ENCODE peak calls at places on chromosomes 7 and 10, in four cellular contexts. G is neural progenitor cell, J is endodermal cell, F is pancreas. K is an unnamed sample.

GRCh38 chr7:22604246-22604645 is 104.3 kb upstream of the STEAP1B start:
- DNase-seq in G (no peak), J (no peak), F (no peak), K (no peak)

GRCh38 chr10:30039567-30039966 is 19.8 kb downstream of the JCAD start:
- DNase-seq in G (no peak), J (no peak), F (no peak), K (no peak)

GRCh38 chr10:81838950-81839349 is 36.0 kb upstream of the NRG3 start:
- DNase-seq in G (peak), J (peak), F (no peak), K (no peak)

GRCh38 chr7:27187702-27188665 is 3.0 kb upstream of the HOXA11 start:
- DNase-seq in G (no peak), J (peak), F (peak), K (no peak)

GRCh38 chr7:94313926-94314325 is 80.8 kb upstream of the COL1A2 start:
- DNase-seq in G (no peak), J (no peak), F (no peak), K (no peak)

GRCh38 chr10:133141963-133142350 is 18.1 kb upstream of the KNDC1 start:
- DNase-seq in G (no peak), J (no peak), F (no peak), K (peak)

GRCh38 chr7:134016223-134016941 is 110.8 kb upstream of the LRGUK start:
- DNase-seq in G (peak), J (peak), F (no peak), K (no peak)

GRCh38 chr10:102066421-102067068 is 1.4 kb downstream of the HPS6 start:
- DNase-seq in G (no peak), J (no peak), F (no peak), K (no peak)

GRCh38 chr7:27661776-27662489 is 750 bp downstream of the HIBADH start:
- DNase-seq in G (no peak), J (peak), F (no peak), K (peak)

GRCh38 chr10:18713077-18713476 is 53.8 kb downstream of the ARL5B start:
- DNase-seq in G (no peak), J (no peak), F (no peak), K (no peak)

GRCh38 chr10:35563266-35563891 is 41.8 kb upstream of the GJD4 start:
- DNase-seq in G (peak), J (peak), F (peak), K (peak)

GRCh38 chr10:32378371-32379301 is 31.7 kb upstream of the EPC1 start:
- DNase-seq in G (peak), J (peak), F (peak), K (peak)

DNA sequence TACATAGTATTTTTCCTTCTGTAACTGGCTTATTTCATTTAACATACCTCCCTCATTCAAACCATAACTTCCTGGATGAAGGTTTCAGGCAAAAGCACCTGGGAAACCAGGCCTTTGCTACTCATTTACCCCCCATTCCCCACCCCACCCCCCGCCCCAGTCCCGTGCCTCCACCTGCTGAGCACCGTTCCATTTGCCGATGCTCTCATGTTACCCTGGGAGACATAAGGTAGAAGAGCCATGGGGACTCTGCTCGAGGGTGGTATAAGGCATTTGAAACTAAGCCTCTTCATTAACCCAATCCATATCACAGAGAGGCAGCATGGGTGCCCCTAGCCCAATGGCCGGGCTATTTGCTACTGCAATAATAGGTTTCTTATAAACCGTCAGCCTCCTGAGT is 22.2 kb upstream of the MCM10 start:
- DNase-seq in G (no peak), J (no peak), F (no peak), K (no peak)
- H3K27ac ChIP-seq in G (no peak), J (no peak), F (no peak), K (no peak)

GRCh38 chr10:44516941-44517340 is 132.0 kb upstream of the CXCL12 start:
- DNase-seq in G (no peak), J (no peak), F (no peak), K (no peak)

GRCh38 chr10:44510716-44511115 is 125.8 kb upstream of the CXCL12 start:
- DNase-seq in G (no peak), J (no peak), F (no peak), K (no peak)

GRCh38 chr10:44512345-44513095 is 127.6 kb upstream of the CXCL12 start:
- DNase-seq in G (no peak), J (no peak), F (no peak), K (no peak)

GRCh38 chr10:44511601-44512000 is 126.7 kb upstream of the CXCL12 start:
- DNase-seq in G (no peak), J (no peak), F (no peak), K (no peak)

DNA sequence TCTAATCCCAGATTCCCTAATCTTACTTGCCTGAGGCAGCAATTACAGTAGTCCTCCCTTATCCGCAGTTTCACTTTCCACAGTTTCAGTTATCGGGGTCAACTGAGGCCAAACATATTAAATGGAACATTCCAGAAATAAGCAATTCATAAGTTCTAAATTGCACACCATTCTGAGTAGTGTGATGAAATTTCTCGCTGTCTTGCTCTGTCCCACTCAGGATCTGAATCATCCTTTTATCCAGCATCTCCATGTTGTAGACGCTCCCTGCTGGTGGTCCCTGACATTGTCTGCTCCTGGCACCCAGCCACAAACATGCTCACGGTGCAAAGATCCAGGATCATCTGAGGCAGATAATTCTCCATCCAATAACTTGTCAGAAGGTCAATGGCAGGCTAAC is 128.7 kb upstream of the CXCL12 start:
- DNase-seq in G (no peak), J (no peak), F (no peak), K (peak)
- TF ChIP-seq CTCF in G (no peak), J (peak), F (no peak), K (peak)

GRCh38 chr7:92135490-92135889 is 1.2 kb upstream of the CYP51A1 start:
- DNase-seq in G (peak), J (peak), F (no peak), K (no peak)
- H3K4me3 ChIP-seq in G (peak), J (peak), F (no peak), K (no peak)

DNA sequence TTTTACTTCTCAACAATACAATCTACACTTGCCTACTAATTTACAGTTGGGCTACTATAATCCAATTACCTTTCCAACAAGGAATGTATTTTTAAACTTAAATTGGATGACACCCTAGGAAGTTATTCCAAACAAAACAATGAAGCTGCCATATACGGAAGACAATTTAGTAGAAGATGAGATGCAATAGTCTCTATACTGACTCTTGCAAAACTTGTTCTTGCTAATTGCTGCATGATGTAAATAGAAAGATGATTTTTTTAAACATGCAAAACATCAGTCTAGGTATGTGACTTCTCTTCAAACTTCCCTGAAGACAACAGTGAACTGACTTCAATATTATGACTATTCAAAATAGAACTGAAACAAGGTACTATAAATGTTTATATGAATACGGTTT is 17.6 kb downstream of the NT5C3A start:
- DNase-seq in G (no peak), J (no peak), F (no peak), K (no peak)
- H3K27ac ChIP-seq in G (no peak), J (no peak), F (peak), K (peak)

DNA sequence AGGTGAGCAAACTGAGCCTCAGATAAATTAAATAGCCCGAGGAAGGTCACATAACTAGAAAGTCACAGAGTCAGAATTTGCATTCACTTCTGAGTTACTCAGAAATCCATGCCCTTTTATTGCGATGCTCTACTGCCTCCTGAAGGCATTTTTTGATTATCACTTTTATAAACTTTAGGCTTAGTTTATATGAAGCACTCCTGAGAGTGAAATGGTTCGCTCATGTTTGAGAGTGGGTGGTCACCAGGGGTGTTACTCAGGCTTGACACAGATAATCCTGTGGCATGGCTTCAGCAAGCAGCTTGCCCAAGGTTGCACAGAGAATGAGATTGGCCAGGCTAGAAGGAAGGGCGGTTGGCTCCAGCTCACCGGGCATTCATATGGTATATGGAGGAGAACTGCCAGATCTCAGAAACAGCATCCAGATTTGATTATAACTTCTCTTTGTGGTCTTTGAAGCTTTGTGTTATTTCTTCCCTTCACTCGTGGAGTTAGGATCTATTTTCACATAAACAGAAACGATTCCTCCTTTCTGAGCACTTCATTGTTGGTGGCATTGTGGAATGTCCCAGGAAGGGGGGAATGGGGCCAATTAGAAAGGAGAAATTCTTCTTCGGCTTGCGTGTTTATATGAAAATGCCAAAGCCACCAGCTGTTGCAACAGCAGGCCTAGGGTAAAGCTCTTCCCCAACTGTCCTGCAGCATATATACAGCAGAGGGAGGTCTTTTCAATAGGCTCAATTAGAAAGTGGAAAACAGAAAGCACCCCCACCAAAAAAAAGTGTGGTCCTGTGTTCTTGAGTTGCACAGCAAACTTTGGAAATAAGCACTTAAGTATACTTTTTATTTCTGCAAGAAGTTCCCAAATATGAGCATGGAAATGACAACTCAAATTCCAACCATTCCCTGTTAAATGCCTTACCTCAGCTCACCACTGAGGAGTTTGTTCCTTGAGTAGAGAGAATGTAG is 628.8 kb downstream of the SUGCT start:
- DNase-seq in G (no peak), J (no peak), F (no peak), K (no peak)
- TF ChIP-seq CTCF in G (no peak), J (peak), F (no peak), K (no peak)

GRCh38 chr10:89537361-89537760 is 2.0 kb upstream of the SLC16A12 start:
- DNase-seq in G (no peak), J (no peak), F (no peak), K (no peak)

GRCh38 chr10:89535185-89536012 is at the start of gene SLC16A12:
- DNase-seq in G (peak), J (peak), F (peak), K (no peak)

GRCh38 chr10:89532476-89532875 is 2.9 kb downstream of the SLC16A12 start:
- DNase-seq in G (no peak), J (no peak), F (no peak), K (no peak)

GRCh38 chr10:89536013-89536354 is 590 bp upstream of the SLC16A12 start:
- DNase-seq in G (no peak), J (no peak), F (no peak), K (no peak)

DNA sequence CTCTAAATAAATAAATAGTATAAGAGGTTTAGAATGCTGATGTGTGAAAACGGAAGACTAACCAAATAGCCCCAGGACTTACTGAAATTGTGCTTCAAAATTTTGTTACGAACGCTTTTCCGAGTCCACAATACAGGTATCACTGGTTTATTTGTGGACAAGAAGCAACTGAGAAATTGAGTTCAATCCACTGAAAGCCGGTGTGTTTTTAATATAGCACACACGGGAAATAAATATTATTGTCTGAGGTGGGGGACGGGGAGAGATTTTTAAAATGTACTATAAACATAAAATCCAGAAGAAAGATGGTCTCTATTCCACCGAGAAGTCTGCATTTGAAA is 598 bp downstream of the SLC16A12 start:
- DNase-seq in G (no peak), J (no peak), F (no peak), K (no peak)
- H3K4me3 ChIP-seq in G (peak), J (peak), F (peak), K (peak)

GRCh38 chr10:80055760-80056159 is 22.7 kb upstream of the TMEM254 start:
- DNase-seq in G (no peak), J (no peak), F (no peak), K (no peak)
- H3K27ac ChIP-seq in G (no peak), J (no peak), F (no peak), K (no peak)

GRCh38 chr10:21495002-21495685 is 30.3 kb downstream of the SKIDA1 start:
- DNase-seq in G (no peak), J (peak), F (no peak), K (no peak)

GRCh38 chr10:21495686-21496284 is 29.7 kb downstream of the SKIDA1 start:
- DNase-seq in G (peak), J (peak), F (peak), K (peak)

GRCh38 chr10:21496285-21497176 is 29.0 kb downstream of the SKIDA1 start:
- DNase-seq in G (peak), J (peak), F (no peak), K (no peak)

GRCh38 chr10:21493841-21494220 is 31.7 kb downstream of the SKIDA1 start:
- DNase-seq in G (no peak), J (no peak), F (no peak), K (no peak)

GRCh38 chr10:21494221-21495001 is 31.1 kb downstream of the SKIDA1 start:
- DNase-seq in G (peak), J (peak), F (peak), K (no peak)
- TF ChIP-seq CTCF in G (peak), J (no peak), F (no peak), K (no peak)

K was measured in uterus.